ENCODE peak calls at places on chromosome 18, in nine cellular contexts. One of them, this sample, is unnamed.

GRCh38 chr18:75524852-75525251 is 97.3 kb upstream of the SMIM21 start:
- DNase-seq in SK-N-SH: no peak
- DNase-seq in activated CD4-positive, alpha-beta T cell treated with anti-CD3 and anti-CD28 coated beads for 36 hours: no peak
- DNase-seq in heart left ventricle: no peak
- DNase-seq in stimulated activated CD4-positive, alpha-beta T cell treated with anti-CD3 and anti-CD28 coated beads, Interleukin-1b, Interleukin-23, amount 100 ng/mL, for 4 hours: no peak
- DNase-seq in PC-9: no peak
- DNase-seq in G401: no peak
- DNase-seq in neural progenitor cell: no peak
- DNase-seq in omental fat pad: no peak
- DNase-seq in this sample: no peak

GRCh38 chr18:45357681-45358470 is 257.4 kb upstream of the SLC14A2 start:
- DNase-seq in SK-N-SH: no peak
- DNase-seq in activated CD4-positive, alpha-beta T cell treated with anti-CD3 and anti-CD28 coated beads for 36 hours: no peak
- DNase-seq in heart left ventricle: no peak
- DNase-seq in stimulated activated CD4-positive, alpha-beta T cell treated with anti-CD3 and anti-CD28 coated beads, Interleukin-1b, Interleukin-23, amount 100 ng/mL, for 4 hours: no peak
- DNase-seq in PC-9: no peak
- DNase-seq in G401: no peak
- DNase-seq in neural progenitor cell: no peak
- DNase-seq in omental fat pad: no peak
- DNase-seq in this sample: no peak

GRCh38 chr18:11767935-11768334 is 78.9 kb downstream of the GNAL start:
- DNase-seq in SK-N-SH: no peak
- DNase-seq in activated CD4-positive, alpha-beta T cell treated with anti-CD3 and anti-CD28 coated beads for 36 hours: no peak
- DNase-seq in heart left ventricle: no peak
- DNase-seq in stimulated activated CD4-positive, alpha-beta T cell treated with anti-CD3 and anti-CD28 coated beads, Interleukin-1b, Interleukin-23, amount 100 ng/mL, for 4 hours: no peak
- DNase-seq in PC-9: no peak
- DNase-seq in G401: no peak
- DNase-seq in neural progenitor cell: no peak
- DNase-seq in omental fat pad: no peak
- DNase-seq in this sample: no peak

GRCh38 chr18:59057969-59058368 is 81.7 kb upstream of the SEC11C start:
- DNase-seq in SK-N-SH: no peak
- DNase-seq in activated CD4-positive, alpha-beta T cell treated with anti-CD3 and anti-CD28 coated beads for 36 hours: no peak
- DNase-seq in heart left ventricle: no peak
- DNase-seq in stimulated activated CD4-positive, alpha-beta T cell treated with anti-CD3 and anti-CD28 coated beads, Interleukin-1b, Interleukin-23, amount 100 ng/mL, for 4 hours: no peak
- DNase-seq in PC-9: no peak
- DNase-seq in G401: no peak
- DNase-seq in neural progenitor cell: no peak
- DNase-seq in omental fat pad: no peak
- DNase-seq in this sample: no peak

GRCh38 chr18:62777814-62778213 is 62.5 kb downstream of the PHLPP1 start:
- DNase-seq in SK-N-SH: no peak
- DNase-seq in activated CD4-positive, alpha-beta T cell treated with anti-CD3 and anti-CD28 coated beads for 36 hours: no peak
- DNase-seq in heart left ventricle: no peak
- DNase-seq in stimulated activated CD4-positive, alpha-beta T cell treated with anti-CD3 and anti-CD28 coated beads, Interleukin-1b, Interleukin-23, amount 100 ng/mL, for 4 hours: no peak
- DNase-seq in PC-9: no peak
- DNase-seq in G401: no peak
- DNase-seq in neural progenitor cell: no peak
- DNase-seq in omental fat pad: no peak
- DNase-seq in this sample: no peak

GRCh38 chr18:8046421-8046820 is 479.3 kb downstream of the PTPRM start:
- DNase-seq in SK-N-SH: no peak
- DNase-seq in activated CD4-positive, alpha-beta T cell treated with anti-CD3 and anti-CD28 coated beads for 36 hours: no peak
- DNase-seq in heart left ventricle: no peak
- DNase-seq in stimulated activated CD4-positive, alpha-beta T cell treated with anti-CD3 and anti-CD28 coated beads, Interleukin-1b, Interleukin-23, amount 100 ng/mL, for 4 hours: no peak
- DNase-seq in PC-9: no peak
- DNase-seq in G401: no peak
- DNase-seq in neural progenitor cell: no peak
- DNase-seq in omental fat pad: no peak
- DNase-seq in this sample: no peak

GRCh38 chr18:78607221-78607620 is 372.4 kb upstream of the SALL3 start:
- DNase-seq in SK-N-SH: no peak
- DNase-seq in activated CD4-positive, alpha-beta T cell treated with anti-CD3 and anti-CD28 coated beads for 36 hours: no peak
- DNase-seq in heart left ventricle: no peak
- DNase-seq in stimulated activated CD4-positive, alpha-beta T cell treated with anti-CD3 and anti-CD28 coated beads, Interleukin-1b, Interleukin-23, amount 100 ng/mL, for 4 hours: no peak
- DNase-seq in PC-9: no peak
- DNase-seq in G401: no peak
- DNase-seq in neural progenitor cell: no peak
- DNase-seq in omental fat pad: no peak
- DNase-seq in this sample: no peak

GRCh38 chr18:28095041-28095440 is 81.9 kb downstream of the CDH2 start:
- DNase-seq in SK-N-SH: no peak
- DNase-seq in activated CD4-positive, alpha-beta T cell treated with anti-CD3 and anti-CD28 coated beads for 36 hours: no peak
- DNase-seq in heart left ventricle: no peak
- DNase-seq in stimulated activated CD4-positive, alpha-beta T cell treated with anti-CD3 and anti-CD28 coated beads, Interleukin-1b, Interleukin-23, amount 100 ng/mL, for 4 hours: no peak
- DNase-seq in PC-9: no peak
- DNase-seq in G401: no peak
- DNase-seq in neural progenitor cell: no peak
- DNase-seq in omental fat pad: no peak
- DNase-seq in this sample: no peak

GRCh38 chr18:24930478-24930877 is 421.5 kb downstream of the ZNF521 start:
- DNase-seq in SK-N-SH: no peak
- DNase-seq in activated CD4-positive, alpha-beta T cell treated with anti-CD3 and anti-CD28 coated beads for 36 hours: no peak
- DNase-seq in heart left ventricle: no peak
- DNase-seq in stimulated activated CD4-positive, alpha-beta T cell treated with anti-CD3 and anti-CD28 coated beads, Interleukin-1b, Interleukin-23, amount 100 ng/mL, for 4 hours: no peak
- DNase-seq in PC-9: no peak
- DNase-seq in G401: no peak
- DNase-seq in neural progenitor cell: no peak
- DNase-seq in omental fat pad: no peak
- DNase-seq in this sample: no peak

GRCh38 chr18:44592639-44593038 is 88.0 kb upstream of the SETBP1 start:
- DNase-seq in SK-N-SH: no peak
- DNase-seq in activated CD4-positive, alpha-beta T cell treated with anti-CD3 and anti-CD28 coated beads for 36 hours: no peak
- DNase-seq in heart left ventricle: no peak
- DNase-seq in stimulated activated CD4-positive, alpha-beta T cell treated with anti-CD3 and anti-CD28 coated beads, Interleukin-1b, Interleukin-23, amount 100 ng/mL, for 4 hours: no peak
- DNase-seq in PC-9: no peak
- DNase-seq in G401: no peak
- DNase-seq in neural progenitor cell: no peak
- DNase-seq in omental fat pad: no peak
- DNase-seq in this sample: no peak

GRCh38 chr18:21656402-21656801 is 44.3 kb downstream of the SNRPD1 start:
- DNase-seq in SK-N-SH: no peak
- DNase-seq in activated CD4-positive, alpha-beta T cell treated with anti-CD3 and anti-CD28 coated beads for 36 hours: no peak
- DNase-seq in heart left ventricle: no peak
- DNase-seq in stimulated activated CD4-positive, alpha-beta T cell treated with anti-CD3 and anti-CD28 coated beads, Interleukin-1b, Interleukin-23, amount 100 ng/mL, for 4 hours: no peak
- DNase-seq in PC-9: no peak
- DNase-seq in G401: no peak
- DNase-seq in neural progenitor cell: no peak
- DNase-seq in omental fat pad: no peak
- DNase-seq in this sample: no peak

GRCh38 chr18:35582310-35582682 is 756 bp downstream of the GALNT1 start:
- DNase-seq in SK-N-SH: no peak
- DNase-seq in activated CD4-positive, alpha-beta T cell treated with anti-CD3 and anti-CD28 coated beads for 36 hours: no peak
- DNase-seq in heart left ventricle: no peak
- DNase-seq in stimulated activated CD4-positive, alpha-beta T cell treated with anti-CD3 and anti-CD28 coated beads, Interleukin-1b, Interleukin-23, amount 100 ng/mL, for 4 hours: no peak
- DNase-seq in PC-9: no peak
- DNase-seq in G401: peak
- DNase-seq in neural progenitor cell: no peak
- DNase-seq in omental fat pad: no peak
- DNase-seq in this sample: no peak

GRCh38 chr18:23191952-23192662 is 56.8 kb downstream of the CABLES1 start:
- DNase-seq in SK-N-SH: peak
- DNase-seq in activated CD4-positive, alpha-beta T cell treated with anti-CD3 and anti-CD28 coated beads for 36 hours: no peak
- DNase-seq in heart left ventricle: peak
- DNase-seq in stimulated activated CD4-positive, alpha-beta T cell treated with anti-CD3 and anti-CD28 coated beads, Interleukin-1b, Interleukin-23, amount 100 ng/mL, for 4 hours: no peak
- DNase-seq in PC-9: no peak
- DNase-seq in G401: peak
- DNase-seq in neural progenitor cell: no peak
- DNase-seq in omental fat pad: no peak
- DNase-seq in this sample: peak

GRCh38 chr18:56112013-56112749 is 524.2 kb upstream of the TCF4 start:
- DNase-seq in SK-N-SH: no peak
- DNase-seq in activated CD4-positive, alpha-beta T cell treated with anti-CD3 and anti-CD28 coated beads for 36 hours: peak
- DNase-seq in heart left ventricle: no peak
- DNase-seq in stimulated activated CD4-positive, alpha-beta T cell treated with anti-CD3 and anti-CD28 coated beads, Interleukin-1b, Interleukin-23, amount 100 ng/mL, for 4 hours: no peak
- DNase-seq in PC-9: no peak
- DNase-seq in G401: no peak
- DNase-seq in neural progenitor cell: no peak
- DNase-seq in omental fat pad: no peak
- DNase-seq in this sample: no peak

GRCh38 chr18:79738565-79739439 is 58.9 kb upstream of the KCNG2 start:
- DNase-seq in SK-N-SH: no peak
- DNase-seq in activated CD4-positive, alpha-beta T cell treated with anti-CD3 and anti-CD28 coated beads for 36 hours: no peak
- DNase-seq in heart left ventricle: no peak
- DNase-seq in stimulated activated CD4-positive, alpha-beta T cell treated with anti-CD3 and anti-CD28 coated beads, Interleukin-1b, Interleukin-23, amount 100 ng/mL, for 4 hours: no peak
- DNase-seq in PC-9: no peak
- DNase-seq in G401: no peak
- DNase-seq in neural progenitor cell: no peak
- DNase-seq in omental fat pad: no peak
- DNase-seq in this sample: no peak

GRCh38 chr18:27225947-27226481 is 40.9 kb upstream of the CHST9 start:
- DNase-seq in SK-N-SH: no peak
- DNase-seq in activated CD4-positive, alpha-beta T cell treated with anti-CD3 and anti-CD28 coated beads for 36 hours: no peak
- DNase-seq in heart left ventricle: no peak
- DNase-seq in stimulated activated CD4-positive, alpha-beta T cell treated with anti-CD3 and anti-CD28 coated beads, Interleukin-1b, Interleukin-23, amount 100 ng/mL, for 4 hours: no peak
- DNase-seq in PC-9: no peak
- DNase-seq in G401: no peak
- DNase-seq in neural progenitor cell: no peak
- DNase-seq in omental fat pad: no peak
- DNase-seq in this sample: no peak

GRCh38 chr18:50061876-50062517 is 132.9 kb downstream of the MYO5B start:
- DNase-seq in SK-N-SH: no peak
- DNase-seq in activated CD4-positive, alpha-beta T cell treated with anti-CD3 and anti-CD28 coated beads for 36 hours: no peak
- DNase-seq in heart left ventricle: peak
- DNase-seq in stimulated activated CD4-positive, alpha-beta T cell treated with anti-CD3 and anti-CD28 coated beads, Interleukin-1b, Interleukin-23, amount 100 ng/mL, for 4 hours: no peak
- DNase-seq in PC-9: no peak
- DNase-seq in G401: no peak
- DNase-seq in neural progenitor cell: no peak
- DNase-seq in omental fat pad: no peak
- DNase-seq in this sample: no peak

GRCh38 chr18:484749-485464 is 15.6 kb downstream of the COLEC12 start:
- DNase-seq in SK-N-SH: no peak
- DNase-seq in activated CD4-positive, alpha-beta T cell treated with anti-CD3 and anti-CD28 coated beads for 36 hours: no peak
- DNase-seq in heart left ventricle: no peak
- DNase-seq in stimulated activated CD4-positive, alpha-beta T cell treated with anti-CD3 and anti-CD28 coated beads, Interleukin-1b, Interleukin-23, amount 100 ng/mL, for 4 hours: no peak
- DNase-seq in PC-9: no peak
- DNase-seq in G401: no peak
- DNase-seq in neural progenitor cell: no peak
- DNase-seq in omental fat pad: no peak
- DNase-seq in this sample: no peak

GRCh38 chr18:46310258-46310657 is 206.1 kb downstream of the HAUS1 start:
- DNase-seq in SK-N-SH: no peak
- DNase-seq in activated CD4-positive, alpha-beta T cell treated with anti-CD3 and anti-CD28 coated beads for 36 hours: no peak
- DNase-seq in heart left ventricle: no peak
- DNase-seq in stimulated activated CD4-positive, alpha-beta T cell treated with anti-CD3 and anti-CD28 coated beads, Interleukin-1b, Interleukin-23, amount 100 ng/mL, for 4 hours: no peak
- DNase-seq in PC-9: no peak
- DNase-seq in G401: no peak
- DNase-seq in neural progenitor cell: no peak
- DNase-seq in omental fat pad: no peak
- DNase-seq in this sample: no peak

GRCh38 chr18:35588122-35588521 is 6.6 kb downstream of the GALNT1 start:
- DNase-seq in SK-N-SH: no peak
- DNase-seq in activated CD4-positive, alpha-beta T cell treated with anti-CD3 and anti-CD28 coated beads for 36 hours: no peak
- DNase-seq in heart left ventricle: no peak
- DNase-seq in stimulated activated CD4-positive, alpha-beta T cell treated with anti-CD3 and anti-CD28 coated beads, Interleukin-1b, Interleukin-23, amount 100 ng/mL, for 4 hours: no peak
- DNase-seq in PC-9: no peak
- DNase-seq in G401: no peak
- DNase-seq in neural progenitor cell: no peak
- DNase-seq in omental fat pad: no peak
- DNase-seq in this sample: no peak

GRCh38 chr18:38980420-38980819 is 1414.8 kb upstream of the CELF4 start:
- DNase-seq in SK-N-SH: no peak
- DNase-seq in activated CD4-positive, alpha-beta T cell treated with anti-CD3 and anti-CD28 coated beads for 36 hours: no peak
- DNase-seq in heart left ventricle: no peak
- DNase-seq in stimulated activated CD4-positive, alpha-beta T cell treated with anti-CD3 and anti-CD28 coated beads, Interleukin-1b, Interleukin-23, amount 100 ng/mL, for 4 hours: no peak
- DNase-seq in PC-9: no peak
- DNase-seq in G401: no peak
- DNase-seq in neural progenitor cell: no peak
- DNase-seq in omental fat pad: no peak
- DNase-seq in this sample: no peak

GRCh38 chr18:26621161-26622026 is 73.0 kb upstream of the KCTD1 start:
- DNase-seq in SK-N-SH: peak
- DNase-seq in activated CD4-positive, alpha-beta T cell treated with anti-CD3 and anti-CD28 coated beads for 36 hours: peak
- DNase-seq in heart left ventricle: peak
- DNase-seq in stimulated activated CD4-positive, alpha-beta T cell treated with anti-CD3 and anti-CD28 coated beads, Interleukin-1b, Interleukin-23, amount 100 ng/mL, for 4 hours: no peak
- DNase-seq in PC-9: peak
- DNase-seq in G401: peak
- DNase-seq in neural progenitor cell: peak
- DNase-seq in omental fat pad: no peak
- DNase-seq in this sample: peak

GRCh38 chr18:43129946-43130523 is 14.6 kb upstream of the RIT2 start:
- DNase-seq in SK-N-SH: peak
- DNase-seq in activated CD4-positive, alpha-beta T cell treated with anti-CD3 and anti-CD28 coated beads for 36 hours: no peak
- DNase-seq in heart left ventricle: no peak
- DNase-seq in stimulated activated CD4-positive, alpha-beta T cell treated with anti-CD3 and anti-CD28 coated beads, Interleukin-1b, Interleukin-23, amount 100 ng/mL, for 4 hours: no peak
- DNase-seq in PC-9: no peak
- DNase-seq in G401: no peak
- DNase-seq in neural progenitor cell: no peak
- DNase-seq in omental fat pad: no peak
- DNase-seq in this sample: no peak

GRCh38 chr18:7548226-7548625 is 18.9 kb upstream of the PTPRM start:
- DNase-seq in SK-N-SH: no peak
- DNase-seq in activated CD4-positive, alpha-beta T cell treated with anti-CD3 and anti-CD28 coated beads for 36 hours: no peak
- DNase-seq in heart left ventricle: no peak
- DNase-seq in stimulated activated CD4-positive, alpha-beta T cell treated with anti-CD3 and anti-CD28 coated beads, Interleukin-1b, Interleukin-23, amount 100 ng/mL, for 4 hours: no peak
- DNase-seq in PC-9: no peak
- DNase-seq in G401: no peak
- DNase-seq in neural progenitor cell: no peak
- DNase-seq in omental fat pad: no peak
- DNase-seq in this sample: no peak

GRCh38 chr18:12750076-12750707 is 47.4 kb downstream of the PSMG2 start:
- DNase-seq in SK-N-SH: no peak
- DNase-seq in activated CD4-positive, alpha-beta T cell treated with anti-CD3 and anti-CD28 coated beads for 36 hours: peak
- DNase-seq in heart left ventricle: no peak
- DNase-seq in stimulated activated CD4-positive, alpha-beta T cell treated with anti-CD3 and anti-CD28 coated beads, Interleukin-1b, Interleukin-23, amount 100 ng/mL, for 4 hours: no peak
- DNase-seq in PC-9: peak
- DNase-seq in G401: no peak
- DNase-seq in neural progenitor cell: no peak
- DNase-seq in omental fat pad: no peak
- DNase-seq in this sample: no peak

GRCh38 chr18:55452123-55452611 is 135.8 kb downstream of the TCF4 start:
- DNase-seq in SK-N-SH: no peak
- DNase-seq in activated CD4-positive, alpha-beta T cell treated with anti-CD3 and anti-CD28 coated beads for 36 hours: no peak
- DNase-seq in heart left ventricle: no peak
- DNase-seq in stimulated activated CD4-positive, alpha-beta T cell treated with anti-CD3 and anti-CD28 coated beads, Interleukin-1b, Interleukin-23, amount 100 ng/mL, for 4 hours: no peak
- DNase-seq in PC-9: no peak
- DNase-seq in G401: no peak
- DNase-seq in neural progenitor cell: no peak
- DNase-seq in omental fat pad: no peak
- DNase-seq in this sample: no peak

GRCh38 chr18:37393945-37394609 is 171.5 kb downstream of the CELF4 start:
- DNase-seq in SK-N-SH: peak
- DNase-seq in activated CD4-positive, alpha-beta T cell treated with anti-CD3 and anti-CD28 coated beads for 36 hours: peak
- DNase-seq in heart left ventricle: peak
- DNase-seq in stimulated activated CD4-positive, alpha-beta T cell treated with anti-CD3 and anti-CD28 coated beads, Interleukin-1b, Interleukin-23, amount 100 ng/mL, for 4 hours: no peak
- DNase-seq in PC-9: peak
- DNase-seq in G401: peak
- DNase-seq in neural progenitor cell: peak
- DNase-seq in omental fat pad: no peak
- DNase-seq in this sample: no peak

GRCh38 chr18:58997811-58998337 is 133.2 kb downstream of the ZNF532 start:
- DNase-seq in SK-N-SH: no peak
- DNase-seq in activated CD4-positive, alpha-beta T cell treated with anti-CD3 and anti-CD28 coated beads for 36 hours: no peak
- DNase-seq in heart left ventricle: no peak
- DNase-seq in stimulated activated CD4-positive, alpha-beta T cell treated with anti-CD3 and anti-CD28 coated beads, Interleukin-1b, Interleukin-23, amount 100 ng/mL, for 4 hours: no peak
- DNase-seq in PC-9: no peak
- DNase-seq in G401: peak
- DNase-seq in neural progenitor cell: no peak
- DNase-seq in omental fat pad: no peak
- DNase-seq in this sample: no peak

GRCh38 chr18:41530959-41531358 is 424.1 kb upstream of the PIK3C3 start:
- DNase-seq in SK-N-SH: no peak
- DNase-seq in activated CD4-positive, alpha-beta T cell treated with anti-CD3 and anti-CD28 coated beads for 36 hours: no peak
- DNase-seq in heart left ventricle: no peak
- DNase-seq in stimulated activated CD4-positive, alpha-beta T cell treated with anti-CD3 and anti-CD28 coated beads, Interleukin-1b, Interleukin-23, amount 100 ng/mL, for 4 hours: no peak
- DNase-seq in PC-9: no peak
- DNase-seq in G401: no peak
- DNase-seq in neural progenitor cell: no peak
- DNase-seq in omental fat pad: no peak
- DNase-seq in this sample: no peak

GRCh38 chr18:68665623-68666022 is 49.3 kb downstream of the TMX3 start:
- DNase-seq in SK-N-SH: no peak
- DNase-seq in activated CD4-positive, alpha-beta T cell treated with anti-CD3 and anti-CD28 coated beads for 36 hours: no peak
- DNase-seq in heart left ventricle: no peak
- DNase-seq in stimulated activated CD4-positive, alpha-beta T cell treated with anti-CD3 and anti-CD28 coated beads, Interleukin-1b, Interleukin-23, amount 100 ng/mL, for 4 hours: no peak
- DNase-seq in PC-9: no peak
- DNase-seq in G401: no peak
- DNase-seq in neural progenitor cell: no peak
- DNase-seq in omental fat pad: no peak
- DNase-seq in this sample: no peak

GRCh38 chr18:45348974-45349373 is 266.3 kb upstream of the SLC14A2 start:
- DNase-seq in SK-N-SH: no peak
- DNase-seq in activated CD4-positive, alpha-beta T cell treated with anti-CD3 and anti-CD28 coated beads for 36 hours: no peak
- DNase-seq in heart left ventricle: no peak
- DNase-seq in stimulated activated CD4-positive, alpha-beta T cell treated with anti-CD3 and anti-CD28 coated beads, Interleukin-1b, Interleukin-23, amount 100 ng/mL, for 4 hours: no peak
- DNase-seq in PC-9: no peak
- DNase-seq in G401: no peak
- DNase-seq in neural progenitor cell: no peak
- DNase-seq in omental fat pad: no peak
- DNase-seq in this sample: no peak